ENCODE peak calls at places on chromosomes 6 and 20, in ten cellular contexts. I is naive thymus-derived CD4-positive, alpha-beta T cell; F is upper lobe of right lung; D is Karpas-422; H is cardiac muscle cell; W is stomach; T is ascending aorta; R is lung; E is hepatocyte; C is right atrium auricular region. X is an unnamed sample. For H3K9me3, the result is how much of the 10 kb centered on the place peaks cover.

GRCh38 chr6:45830441-45831139 is 185.1 kb downstream of the CLIC5 start:
- DNase-seq in I (peak), C (no peak), W (no peak), T (no peak), H (no peak), D (no peak), R (no peak), E (no peak), F (no peak), X (no peak)

GRCh38 chr20:33370296-33370695 is 31.0 kb downstream of the CDK5RAP1 start:
- DNase-seq in H (no peak), F (no peak), E (no peak), T (peak), D (no peak), R (no peak), C (no peak), W (peak), I (no peak), X (peak)

GRCh38 chr6:22020299-22020998 is 276.4 kb downstream of the PRL start:
- DNase-seq in E (no peak), F (no peak), C (no peak), R (no peak), H (no peak), I (no peak), D (no peak), W (no peak), T (no peak), X (no peak)

GRCh38 chr6:43297644-43298564 is at the start of gene SLC22A7:
- DNase-seq in I (no peak), E (no peak), F (no peak), T (peak), H (no peak), D (no peak), R (no peak), W (peak), C (no peak), X (no peak)

GRCh38 chr6:121800047-121800446 is 364.6 kb downstream of the GJA1 start:
- DNase-seq in E (no peak), D (no peak), F (no peak), W (no peak), H (no peak), I (no peak), T (no peak), R (no peak), C (no peak), X (no peak)

GRCh38 chr6:164246082-164246481 is 831.6 kb downstream of the QKI start:
- DNase-seq in D (no peak), T (no peak), C (no peak), W (no peak), E (no peak), R (no peak), I (no peak), F (no peak), H (no peak), X (no peak)

GRCh38 chr20:1383621-1384404 is 9.0 kb downstream of the FKBP1A start:
- DNase-seq in F (no peak), E (peak), T (no peak), H (no peak), W (no peak), I (no peak), D (no peak), C (no peak), R (peak), X (no peak)

GRCh38 chr6:28981833-28982475 is 23.2 kb downstream of the ZNF311 start:
- DNase-seq in I (peak), C (peak), F (peak), E (peak), H (peak), R (peak), W (peak), T (peak), D (peak), X (peak)

GRCh38 chr6:79737172-79737571 is 106.0 kb downstream of the SH3BGRL2 start:
- DNase-seq in C (no peak), D (no peak), F (no peak), H (no peak), E (peak), W (no peak), R (no peak), T (no peak), I (no peak), X (no peak)

GRCh38 chr6:107106165-107106564 is 9.2 kb downstream of the BEND3 start:
- DNase-seq in F (no peak), T (peak), W (no peak), H (peak), I (no peak), C (no peak), D (no peak), R (no peak), E (no peak), X (no peak)

GRCh38 chr20:32772046-32772445 is 9.9 kb downstream of the DNMT3B start:
- DNase-seq in C (no peak), W (no peak), E (no peak), D (no peak), I (no peak), H (no peak), F (no peak), R (no peak), T (no peak), X (no peak)

GRCh38 chr6:16045238-16045637 is 83.6 kb upstream of the MYLIP start:
- DNase-seq in C (no peak), E (no peak), H (no peak), F (no peak), R (no peak), D (no peak), W (no peak), I (no peak), T (no peak), X (no peak)

GRCh38 chr20:1307171-1307570 is 21.8 kb downstream of the SDCBP2 start:
- DNase-seq in W (no peak), H (no peak), D (no peak), R (no peak), T (no peak), I (no peak), E (no peak), F (peak), C (no peak), X (no peak)

GRCh38 chr6:47509937-47510336 is 32.3 kb downstream of the CD2AP start:
- DNase-seq in I (no peak), F (no peak), E (no peak), R (no peak), W (no peak), H (no peak), T (no peak), D (no peak), C (no peak), X (no peak)
- H3K9me3 ChIP-seq in I (under half), F (under half), E (under half), R (under half), W (under half), H (under half), T (under half), D (under half), C (under half), X (under half)

DNA sequence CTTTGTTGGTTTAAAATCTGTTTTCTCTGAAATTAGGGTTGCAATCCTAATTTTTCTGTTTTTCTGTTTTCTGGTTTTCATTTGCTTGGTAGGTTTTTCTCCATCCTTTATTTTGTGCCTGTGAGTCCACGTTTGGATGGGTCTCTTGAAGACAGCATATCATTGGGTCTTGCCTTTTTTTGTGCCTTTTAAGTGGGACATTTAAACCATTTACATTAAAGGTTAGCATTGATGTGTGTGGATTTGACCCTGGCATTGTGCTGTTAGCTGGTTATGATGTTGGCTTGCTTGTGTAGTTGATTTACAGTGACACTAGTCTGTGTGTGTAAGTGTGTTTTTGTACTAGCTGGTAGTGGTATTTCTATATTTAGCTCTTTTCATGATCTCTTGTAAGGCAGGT is 28.0 kb upstream of the CST5 start:
- DNase-seq in F (no peak), E (no peak), H (no peak), T (no peak), W (no peak), C (no peak), R (no peak), D (no peak), I (no peak), X (no peak)
- H3K9me3 ChIP-seq in F (under half), E (under half), H (under half), T (under half), W (under half), C (under half), R (under half), D (under half), I (under half), X (under half)

GRCh38 chr6:23170044-23170443 is 600.7 kb downstream of the HDGFL1 start:
- DNase-seq in W (no peak), I (no peak), E (no peak), H (no peak), T (no peak), R (no peak), C (no peak), F (no peak), D (no peak), X (no peak)
- H3K9me3 ChIP-seq in W (under half), I (under half), E (under half), H (under half), T (under half), R (under half), C (under half), F (under half), D (under half), X (under half)

DNA sequence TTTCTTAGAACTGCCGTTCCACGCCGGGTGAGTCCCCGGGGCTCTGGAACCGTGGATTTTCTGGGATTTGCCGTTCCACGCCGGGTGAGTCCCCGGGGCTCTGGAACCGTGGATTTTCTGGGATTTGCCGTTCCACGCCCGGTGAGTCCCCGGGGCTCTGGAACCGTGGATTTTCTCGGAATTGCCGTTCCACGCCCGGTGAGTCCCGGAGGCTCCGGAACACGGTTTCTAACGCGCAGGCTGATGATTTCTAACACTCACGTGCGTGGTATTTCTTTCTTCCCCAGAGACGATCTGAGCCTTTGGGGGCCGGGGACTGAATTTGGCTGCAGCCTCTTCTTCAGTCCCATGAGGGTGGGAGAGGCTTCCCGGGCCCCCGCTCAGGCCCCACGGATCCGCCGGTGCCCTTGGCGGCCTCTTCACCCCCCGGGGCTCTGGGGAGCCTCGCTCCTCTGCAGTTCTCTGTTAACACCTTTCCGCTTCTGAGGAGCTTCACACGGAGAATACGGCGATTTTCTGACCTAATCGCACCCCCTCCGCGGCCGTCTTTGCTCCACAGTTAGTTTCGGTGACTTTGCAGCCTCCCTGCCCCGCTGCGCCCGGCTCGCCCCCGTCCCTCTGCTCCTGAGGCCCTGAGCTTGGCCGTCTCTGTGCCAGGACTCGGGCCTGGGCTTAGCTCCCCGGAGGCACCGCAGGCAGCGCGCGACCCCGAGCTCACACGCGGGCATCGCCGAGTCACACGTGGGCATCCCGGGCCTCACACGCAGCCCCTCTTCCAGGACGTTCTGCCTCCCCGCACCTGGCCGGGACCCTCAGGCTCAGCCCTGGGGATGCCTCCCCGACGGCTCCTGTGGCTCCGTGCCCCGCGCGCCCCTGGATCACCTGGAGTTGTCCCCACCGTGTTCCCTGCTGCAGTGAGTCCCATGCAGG is 7.2 kb upstream of the KIF25 start:
- DNase-seq in I (no peak), E (peak), W (no peak), H (no peak), D (peak), F (peak), R (no peak), C (no peak), T (no peak), X (no peak)
- H3K9me3 ChIP-seq in I (under half), E (under half), W (under half), H (under half), D (under half), F (under half), R (under half), C (under half), T (under half), X (under half)